ENCODE peak calls at places on chromosomes 1 and 21, in seven cellular contexts. T is OCI-LY7; A is heart right ventricle; Y is CD8-positive, alpha-beta T cell; E is body of pancreas; B is CD4-positive, alpha-beta memory T cell; J is spleen. N is an unnamed sample. For H3K4me1 and H3K9me3, the result is how much of the 10 kb centered on the place peaks cover.

GRCh38 chr21:42513151-42513984 is at the start of gene SLC37A1:
- DNase-seq in T (peak), A (peak), Y (peak), E (peak), B (no peak), J (peak), N (peak)

GRCh38 chr21:43645987-43646386 is 13.3 kb downstream of the HSF2BP start:
- DNase-seq in T (no peak), A (no peak), Y (no peak), E (no peak), B (no peak), J (no peak), N (no peak)

GRCh38 chr1:86487131-86487804 is 18.5 kb downstream of the CLCA1 start:
- DNase-seq in T (no peak), A (peak), Y (no peak), E (no peak), B (no peak), J (no peak), N (no peak)

GRCh38 chr1:243293941-243294722 is 38.3 kb downstream of the SDCCAG8 start:
- DNase-seq in T (no peak), A (no peak), Y (no peak), E (no peak), B (no peak), J (no peak), N (no peak)

GRCh38 chr1:52403566-52404115 is 582 bp downstream of the ORC1 start:
- DNase-seq in T (peak), A (no peak), Y (peak), E (no peak), B (peak), J (no peak), N (no peak)

GRCh38 chr1:7744882-7745281 is 26.2 kb upstream of the VAMP3 start:
- DNase-seq in T (no peak), A (no peak), Y (no peak), E (no peak), B (no peak), J (no peak), N (no peak)

GRCh38 chr21:25412090-25412489 is 195.2 kb downstream of the MRPL39 start:
- DNase-seq in T (no peak), A (no peak), Y (no peak), E (no peak), B (no peak), J (no peak), N (no peak)

GRCh38 chr1:76430532-76430931 is 356.0 kb downstream of the ST6GALNAC3 start:
- DNase-seq in T (no peak), A (no peak), Y (no peak), E (no peak), B (no peak), J (no peak), N (no peak)

GRCh38 chr1:155316922-155317321 is 3.8 kb upstream of the RUSC1 start:
- DNase-seq in T (no peak), A (no peak), Y (no peak), E (no peak), B (no peak), J (no peak), N (no peak)

GRCh38 chr1:94247146-94248094 is 10.0 kb upstream of the ARHGAP29 start:
- DNase-seq in T (no peak), A (peak), Y (no peak), E (peak), B (no peak), J (peak), N (peak)

GRCh38 chr1:59516881-59517280 is 220.0 kb downstream of the FGGY start:
- DNase-seq in T (no peak), A (no peak), Y (no peak), E (peak), B (no peak), J (no peak), N (no peak)
- H3K27ac ChIP-seq in T (no peak), A (no peak), Y (no peak), E (peak), B (no peak), J (no peak), N (no peak)

GRCh38 chr1:67735220-67735619 is 50.2 kb downstream of the GADD45A start:
- DNase-seq in T (no peak), A (no peak), Y (no peak), E (no peak), B (no peak), J (no peak), N (no peak)
- H3K4me1 ChIP-seq in T (half or more), A (under half), Y (under half), E (under half), B (under half), J (half or more), N (under half)

GRCh38 chr1:203307690-203308126 is 2.4 kb downstream of the BTG2 start:
- DNase-seq in T (no peak), A (no peak), Y (no peak), E (no peak), B (no peak), J (no peak), N (no peak)

GRCh38 chr1:203304919-203305808 is at the start of gene BTG2:
- DNase-seq in T (peak), A (peak), Y (peak), E (peak), B (peak), J (peak), N (peak)

GRCh38 chr1:203306970-203307541 is 1.7 kb downstream of the BTG2 start:
- DNase-seq in T (peak), A (peak), Y (no peak), E (peak), B (peak), J (peak), N (no peak)

GRCh38 chr1:203305809-203306088 is 430 bp downstream of the BTG2 start:
- DNase-seq in T (no peak), A (no peak), Y (no peak), E (no peak), B (no peak), J (no peak), N (no peak)

GRCh38 chr1:203306089-203306969 is 1.0 kb downstream of the BTG2 start:
- DNase-seq in T (peak), A (peak), Y (no peak), E (peak), B (peak), J (peak), N (peak)
- H3K9me3 ChIP-seq in T (under half), A (under half), Y (under half), E (under half), B (under half), J (under half), N (under half)

GRCh38 chr21:34126269-34126668 is 52.9 kb downstream of the MRPS6 start:
- DNase-seq in T (no peak), A (no peak), Y (no peak), E (no peak), B (no peak), J (no peak), N (no peak)
- H3K27ac ChIP-seq in T (no peak), A (no peak), Y (no peak), E (no peak), B (no peak), J (no peak), N (no peak)

GRCh38 chr1:19398309-19398760 is 86.2 kb downstream of the SLC66A1 start:
- DNase-seq in T (no peak), A (no peak), Y (no peak), E (no peak), B (no peak), J (no peak), N (no peak)

GRCh38 chr1:19402031-19402430 is 83.3 kb downstream of the CAPZB start:
- DNase-seq in T (no peak), A (no peak), Y (no peak), E (no peak), B (no peak), J (no peak), N (no peak)

GRCh38 chr1:19403256-19403655 is 82.1 kb downstream of the CAPZB start:
- DNase-seq in T (no peak), A (no peak), Y (no peak), E (no peak), B (no peak), J (no peak), N (no peak)

GRCh38 chr1:19400189-19400588 is 85.2 kb downstream of the CAPZB start:
- DNase-seq in T (no peak), A (no peak), Y (no peak), E (no peak), B (no peak), J (no peak), N (no peak)

GRCh38 chr1:19400875-19401854 is 84.2 kb downstream of the CAPZB start:
- DNase-seq in T (no peak), A (no peak), Y (no peak), E (no peak), B (no peak), J (no peak), N (no peak)
- H3K4me1 ChIP-seq in T (under half), A (under half), Y (under half), E (under half), B (half or more), J (half or more), N (half or more)

GRCh38 chr21:8993284-8993942 is 1528.0 kb upstream of the TPTE start:
- DNase-seq in T (no peak), A (no peak), Y (no peak), E (no peak), B (no peak), J (no peak), N (no peak)
- H3K9me3 ChIP-seq in T (half or more), A (under half), Y (under half), E (under half), B (under half), J (under half), N (under half)

DNA sequence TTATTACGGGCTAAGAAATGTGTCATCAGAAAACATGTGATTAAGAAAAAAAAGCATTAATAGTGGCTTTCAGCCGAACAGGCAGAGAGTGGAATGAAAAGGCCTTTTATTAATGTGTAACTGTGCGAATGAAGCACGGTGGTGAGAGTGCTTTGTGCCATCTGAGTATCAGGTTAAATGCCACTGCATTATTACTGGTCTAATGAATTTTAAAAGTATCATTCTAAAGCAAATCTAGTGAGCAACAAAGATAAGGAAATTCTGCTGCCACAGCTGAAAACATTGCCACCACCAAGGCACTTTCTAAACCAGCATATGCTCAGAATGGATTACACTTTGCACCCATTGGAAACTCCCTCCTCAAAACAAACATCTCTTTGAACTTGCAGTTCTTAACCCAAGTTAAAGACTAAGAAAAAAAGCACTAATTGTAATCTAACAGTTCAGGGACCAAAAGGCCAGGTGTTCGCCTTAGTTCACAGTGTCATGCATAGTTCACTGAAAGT is 30.1 kb upstream of the SSX2IP start:
- DNase-seq in T (no peak), A (no peak), Y (no peak), E (peak), B (no peak), J (no peak), N (no peak)
- H3K27ac ChIP-seq in T (no peak), A (peak), Y (no peak), E (peak), B (no peak), J (no peak), N (no peak)

DNA sequence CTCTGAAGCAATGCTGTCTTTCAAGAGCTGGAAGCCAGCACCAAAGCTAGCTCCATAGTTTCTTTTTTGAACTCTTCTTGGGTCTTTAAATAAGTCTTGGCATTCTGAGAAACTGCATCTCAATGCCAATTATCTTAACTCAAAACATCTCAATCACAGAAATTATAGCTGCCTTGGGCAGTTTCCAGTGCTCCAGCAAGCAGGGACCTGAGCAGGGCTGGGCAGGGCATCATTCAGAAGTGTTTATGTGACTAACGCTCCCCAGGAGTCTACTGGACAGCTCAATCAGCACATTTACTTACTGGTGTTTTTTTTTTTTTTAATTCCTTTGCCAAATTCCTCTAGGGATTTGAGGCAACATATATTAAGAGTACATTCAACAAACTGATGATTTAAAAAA is 18.2 kb upstream of the PADI4 start:
- DNase-seq in T (no peak), A (no peak), Y (no peak), E (no peak), B (no peak), J (peak), N (no peak)
- H3K4me1 ChIP-seq in T (under half), A (under half), Y (under half), E (under half), B (under half), J (under half), N (under half)